ENCODE peak calls at places on chromosomes 1 and 21, in ten cellular contexts. One of them, this sample, is unnamed.

GRCh38 chr1:205492774-205493173 is 11.7 kb upstream of the CDK18 start:
- DNase-seq in MV-4-11: no peak
- DNase-seq in caudate nucleus: no peak
- DNase-seq in EH: no peak
- DNase-seq in right lobe of liver: no peak
- DNase-seq in activated gamma-delta T cell treated with Interleukin-2 at 50 U/mL for 16 hours: no peak
- DNase-seq in NCI-H2081: no peak
- DNase-seq in activated effector memory CD4-positive, alpha-beta T cell treated with anti-CD3 and anti-CD28 coated beads, Interleukin-2, amount 50 U/mL, for 16 hours: no peak
- DNase-seq in NCI-H2029: no peak
- DNase-seq in fibroblast of mammary gland: no peak
- DNase-seq in this sample: no peak

GRCh38 chr1:170267317-170267716 is 121.6 kb downstream of the NTMT2 start:
- DNase-seq in MV-4-11: peak
- DNase-seq in right lobe of liver: no peak
- DNase-seq in EH: no peak
- DNase-seq in caudate nucleus: no peak
- DNase-seq in NCI-H2081: no peak
- DNase-seq in activated effector memory CD4-positive, alpha-beta T cell treated with anti-CD3 and anti-CD28 coated beads, Interleukin-2, amount 50 U/mL, for 16 hours: no peak
- DNase-seq in activated gamma-delta T cell treated with Interleukin-2 at 50 U/mL for 16 hours: no peak
- DNase-seq in fibroblast of mammary gland: peak
- DNase-seq in NCI-H2029: no peak
- DNase-seq in this sample: peak

GRCh38 chr1:202576816-202577215 is 133.4 kb downstream of the SYT2 start:
- DNase-seq in NCI-H2081: no peak
- DNase-seq in NCI-H2029: no peak
- DNase-seq in activated gamma-delta T cell treated with Interleukin-2 at 50 U/mL for 16 hours: no peak
- DNase-seq in fibroblast of mammary gland: peak
- DNase-seq in MV-4-11: peak
- DNase-seq in caudate nucleus: no peak
- DNase-seq in right lobe of liver: no peak
- DNase-seq in activated effector memory CD4-positive, alpha-beta T cell treated with anti-CD3 and anti-CD28 coated beads, Interleukin-2, amount 50 U/mL, for 16 hours: no peak
- DNase-seq in EH: peak
- DNase-seq in this sample: peak

GRCh38 chr1:155979525-155980343 is 1.4 kb upstream of the ARHGEF2 start:
- DNase-seq in NCI-H2029: no peak
- DNase-seq in fibroblast of mammary gland: no peak
- DNase-seq in activated gamma-delta T cell treated with Interleukin-2 at 50 U/mL for 16 hours: no peak
- DNase-seq in activated effector memory CD4-positive, alpha-beta T cell treated with anti-CD3 and anti-CD28 coated beads, Interleukin-2, amount 50 U/mL, for 16 hours: no peak
- DNase-seq in EH: peak
- DNase-seq in right lobe of liver: no peak
- DNase-seq in NCI-H2081: no peak
- DNase-seq in caudate nucleus: no peak
- DNase-seq in MV-4-11: no peak
- DNase-seq in this sample: no peak

GRCh38 chr1:202786804-202787203 is 21.4 kb downstream of the KDM5B start:
- DNase-seq in activated effector memory CD4-positive, alpha-beta T cell treated with anti-CD3 and anti-CD28 coated beads, Interleukin-2, amount 50 U/mL, for 16 hours: no peak
- DNase-seq in activated gamma-delta T cell treated with Interleukin-2 at 50 U/mL for 16 hours: no peak
- DNase-seq in MV-4-11: no peak
- DNase-seq in fibroblast of mammary gland: no peak
- DNase-seq in EH: peak
- DNase-seq in caudate nucleus: no peak
- DNase-seq in NCI-H2029: no peak
- DNase-seq in right lobe of liver: no peak
- DNase-seq in NCI-H2081: no peak
- DNase-seq in this sample: no peak

GRCh38 chr1:77872645-77873044 is 15.8 kb upstream of the NEXN start:
- DNase-seq in fibroblast of mammary gland: no peak
- DNase-seq in activated gamma-delta T cell treated with Interleukin-2 at 50 U/mL for 16 hours: no peak
- DNase-seq in NCI-H2029: no peak
- DNase-seq in activated effector memory CD4-positive, alpha-beta T cell treated with anti-CD3 and anti-CD28 coated beads, Interleukin-2, amount 50 U/mL, for 16 hours: no peak
- DNase-seq in right lobe of liver: no peak
- DNase-seq in NCI-H2081: no peak
- DNase-seq in EH: no peak
- DNase-seq in MV-4-11: no peak
- DNase-seq in caudate nucleus: no peak
- DNase-seq in this sample: no peak

GRCh38 chr1:195574511-195574910 is 1033.7 kb downstream of the KCNT2 start:
- DNase-seq in fibroblast of mammary gland: no peak
- DNase-seq in NCI-H2029: no peak
- DNase-seq in activated gamma-delta T cell treated with Interleukin-2 at 50 U/mL for 16 hours: no peak
- DNase-seq in MV-4-11: no peak
- DNase-seq in right lobe of liver: no peak
- DNase-seq in NCI-H2081: no peak
- DNase-seq in caudate nucleus: no peak
- DNase-seq in EH: no peak
- DNase-seq in activated effector memory CD4-positive, alpha-beta T cell treated with anti-CD3 and anti-CD28 coated beads, Interleukin-2, amount 50 U/mL, for 16 hours: no peak
- DNase-seq in this sample: no peak

GRCh38 chr1:182069028-182069466 is 7.5 kb upstream of the ZNF648 start:
- DNase-seq in caudate nucleus: no peak
- DNase-seq in MV-4-11: peak
- DNase-seq in activated effector memory CD4-positive, alpha-beta T cell treated with anti-CD3 and anti-CD28 coated beads, Interleukin-2, amount 50 U/mL, for 16 hours: no peak
- DNase-seq in NCI-H2081: peak
- DNase-seq in fibroblast of mammary gland: peak
- DNase-seq in NCI-H2029: no peak
- DNase-seq in activated gamma-delta T cell treated with Interleukin-2 at 50 U/mL for 16 hours: no peak
- DNase-seq in right lobe of liver: peak
- DNase-seq in EH: peak
- DNase-seq in this sample: peak

GRCh38 chr1:181100015-181100905 is 11.8 kb downstream of the IER5 start:
- DNase-seq in MV-4-11: no peak
- DNase-seq in EH: peak
- DNase-seq in activated effector memory CD4-positive, alpha-beta T cell treated with anti-CD3 and anti-CD28 coated beads, Interleukin-2, amount 50 U/mL, for 16 hours: peak
- DNase-seq in NCI-H2029: no peak
- DNase-seq in activated gamma-delta T cell treated with Interleukin-2 at 50 U/mL for 16 hours: no peak
- DNase-seq in caudate nucleus: no peak
- DNase-seq in fibroblast of mammary gland: peak
- DNase-seq in NCI-H2081: no peak
- DNase-seq in right lobe of liver: no peak
- DNase-seq in this sample: no peak

GRCh38 chr1:38353956-38354355 is 307.4 kb upstream of the POU3F1 start:
- DNase-seq in right lobe of liver: no peak
- DNase-seq in caudate nucleus: no peak
- DNase-seq in MV-4-11: no peak
- DNase-seq in NCI-H2081: no peak
- DNase-seq in activated effector memory CD4-positive, alpha-beta T cell treated with anti-CD3 and anti-CD28 coated beads, Interleukin-2, amount 50 U/mL, for 16 hours: no peak
- DNase-seq in NCI-H2029: no peak
- DNase-seq in fibroblast of mammary gland: no peak
- DNase-seq in activated gamma-delta T cell treated with Interleukin-2 at 50 U/mL for 16 hours: no peak
- DNase-seq in EH: no peak
- DNase-seq in this sample: no peak

GRCh38 chr1:62435231-62436038 is 1.4 kb upstream of the USP1 start:
- DNase-seq in caudate nucleus: no peak
- DNase-seq in activated gamma-delta T cell treated with Interleukin-2 at 50 U/mL for 16 hours: no peak
- DNase-seq in MV-4-11: no peak
- DNase-seq in fibroblast of mammary gland: no peak
- DNase-seq in NCI-H2081: peak
- DNase-seq in right lobe of liver: no peak
- DNase-seq in EH: peak
- DNase-seq in NCI-H2029: no peak
- DNase-seq in activated effector memory CD4-positive, alpha-beta T cell treated with anti-CD3 and anti-CD28 coated beads, Interleukin-2, amount 50 U/mL, for 16 hours: no peak
- DNase-seq in this sample: no peak

GRCh38 chr1:5456090-5456789 is 536.0 kb downstream of the NPHP4 start:
- DNase-seq in MV-4-11: no peak
- DNase-seq in caudate nucleus: no peak
- DNase-seq in activated effector memory CD4-positive, alpha-beta T cell treated with anti-CD3 and anti-CD28 coated beads, Interleukin-2, amount 50 U/mL, for 16 hours: no peak
- DNase-seq in right lobe of liver: no peak
- DNase-seq in fibroblast of mammary gland: no peak
- DNase-seq in NCI-H2029: peak
- DNase-seq in activated gamma-delta T cell treated with Interleukin-2 at 50 U/mL for 16 hours: no peak
- DNase-seq in NCI-H2081: no peak
- DNase-seq in EH: no peak
- DNase-seq in this sample: no peak

GRCh38 chr1:7521803-7522202 is 249.3 kb upstream of the VAMP3 start:
- DNase-seq in activated effector memory CD4-positive, alpha-beta T cell treated with anti-CD3 and anti-CD28 coated beads, Interleukin-2, amount 50 U/mL, for 16 hours: peak
- DNase-seq in activated gamma-delta T cell treated with Interleukin-2 at 50 U/mL for 16 hours: no peak
- DNase-seq in MV-4-11: no peak
- DNase-seq in NCI-H2029: no peak
- DNase-seq in fibroblast of mammary gland: no peak
- DNase-seq in NCI-H2081: no peak
- DNase-seq in EH: no peak
- DNase-seq in caudate nucleus: no peak
- DNase-seq in right lobe of liver: no peak
- DNase-seq in this sample: no peak

GRCh38 chr1:168087696-168088095 is 49.0 kb downstream of the GPR161 start:
- DNase-seq in right lobe of liver: no peak
- DNase-seq in EH: no peak
- DNase-seq in activated effector memory CD4-positive, alpha-beta T cell treated with anti-CD3 and anti-CD28 coated beads, Interleukin-2, amount 50 U/mL, for 16 hours: no peak
- DNase-seq in caudate nucleus: no peak
- DNase-seq in activated gamma-delta T cell treated with Interleukin-2 at 50 U/mL for 16 hours: no peak
- DNase-seq in fibroblast of mammary gland: no peak
- DNase-seq in NCI-H2029: no peak
- DNase-seq in MV-4-11: no peak
- DNase-seq in NCI-H2081: no peak
- DNase-seq in this sample: no peak

GRCh38 chr1:67077593-67077992 is 23.6 kb upstream of the SLC35D1 start:
- DNase-seq in right lobe of liver: no peak
- DNase-seq in NCI-H2081: no peak
- DNase-seq in caudate nucleus: no peak
- DNase-seq in EH: no peak
- DNase-seq in MV-4-11: no peak
- DNase-seq in fibroblast of mammary gland: no peak
- DNase-seq in activated gamma-delta T cell treated with Interleukin-2 at 50 U/mL for 16 hours: no peak
- DNase-seq in NCI-H2029: no peak
- DNase-seq in activated effector memory CD4-positive, alpha-beta T cell treated with anti-CD3 and anti-CD28 coated beads, Interleukin-2, amount 50 U/mL, for 16 hours: no peak
- DNase-seq in this sample: no peak

GRCh38 chr1:46718340-46718726 is 581 bp downstream of the EFCAB14 start:
- DNase-seq in right lobe of liver: no peak
- DNase-seq in EH: peak
- DNase-seq in MV-4-11: peak
- DNase-seq in fibroblast of mammary gland: no peak
- DNase-seq in activated gamma-delta T cell treated with Interleukin-2 at 50 U/mL for 16 hours: no peak
- DNase-seq in NCI-H2029: no peak
- DNase-seq in NCI-H2081: no peak
- DNase-seq in activated effector memory CD4-positive, alpha-beta T cell treated with anti-CD3 and anti-CD28 coated beads, Interleukin-2, amount 50 U/mL, for 16 hours: no peak
- DNase-seq in caudate nucleus: no peak
- DNase-seq in this sample: peak

GRCh38 chr1:100494393-100495084 is 43.4 kb upstream of the GPR88 start:
- DNase-seq in activated gamma-delta T cell treated with Interleukin-2 at 50 U/mL for 16 hours: no peak
- DNase-seq in EH: peak
- DNase-seq in NCI-H2081: no peak
- DNase-seq in fibroblast of mammary gland: peak
- DNase-seq in caudate nucleus: no peak
- DNase-seq in right lobe of liver: no peak
- DNase-seq in NCI-H2029: no peak
- DNase-seq in MV-4-11: no peak
- DNase-seq in activated effector memory CD4-positive, alpha-beta T cell treated with anti-CD3 and anti-CD28 coated beads, Interleukin-2, amount 50 U/mL, for 16 hours: no peak
- DNase-seq in this sample: peak

GRCh38 chr1:24481098-24481497 is 21.5 kb upstream of the RCAN3 start:
- DNase-seq in caudate nucleus: no peak
- DNase-seq in right lobe of liver: no peak
- DNase-seq in MV-4-11: peak
- DNase-seq in fibroblast of mammary gland: no peak
- DNase-seq in activated gamma-delta T cell treated with Interleukin-2 at 50 U/mL for 16 hours: peak
- DNase-seq in activated effector memory CD4-positive, alpha-beta T cell treated with anti-CD3 and anti-CD28 coated beads, Interleukin-2, amount 50 U/mL, for 16 hours: peak
- DNase-seq in NCI-H2029: no peak
- DNase-seq in EH: peak
- DNase-seq in NCI-H2081: no peak
- DNase-seq in this sample: no peak

GRCh38 chr21:34519013-34519412 is 7.0 kb upstream of the KCNE1 start:
- DNase-seq in activated gamma-delta T cell treated with Interleukin-2 at 50 U/mL for 16 hours: no peak
- DNase-seq in EH: no peak
- DNase-seq in activated effector memory CD4-positive, alpha-beta T cell treated with anti-CD3 and anti-CD28 coated beads, Interleukin-2, amount 50 U/mL, for 16 hours: no peak
- DNase-seq in fibroblast of mammary gland: no peak
- DNase-seq in right lobe of liver: no peak
- DNase-seq in NCI-H2029: no peak
- DNase-seq in caudate nucleus: no peak
- DNase-seq in MV-4-11: no peak
- DNase-seq in NCI-H2081: no peak
- DNase-seq in this sample: no peak

GRCh38 chr1:181075727-181076350 is 12.7 kb upstream of the IER5 start:
- DNase-seq in right lobe of liver: no peak
- DNase-seq in fibroblast of mammary gland: no peak
- DNase-seq in MV-4-11: no peak
- DNase-seq in NCI-H2029: no peak
- DNase-seq in caudate nucleus: no peak
- DNase-seq in activated effector memory CD4-positive, alpha-beta T cell treated with anti-CD3 and anti-CD28 coated beads, Interleukin-2, amount 50 U/mL, for 16 hours: no peak
- DNase-seq in activated gamma-delta T cell treated with Interleukin-2 at 50 U/mL for 16 hours: no peak
- DNase-seq in NCI-H2081: no peak
- DNase-seq in EH: no peak
- DNase-seq in this sample: no peak

GRCh38 chr1:234768569-234769283 is 158.7 kb upstream of the IRF2BP2 start:
- DNase-seq in MV-4-11: no peak
- DNase-seq in fibroblast of mammary gland: no peak
- DNase-seq in EH: no peak
- DNase-seq in right lobe of liver: peak
- DNase-seq in activated effector memory CD4-positive, alpha-beta T cell treated with anti-CD3 and anti-CD28 coated beads, Interleukin-2, amount 50 U/mL, for 16 hours: peak
- DNase-seq in NCI-H2081: no peak
- DNase-seq in activated gamma-delta T cell treated with Interleukin-2 at 50 U/mL for 16 hours: peak
- DNase-seq in NCI-H2029: no peak
- DNase-seq in caudate nucleus: no peak
- DNase-seq in this sample: no peak

GRCh38 chr1:15016526-15016925 is 137.0 kb upstream of the TMEM51 start:
- DNase-seq in fibroblast of mammary gland: no peak
- DNase-seq in NCI-H2081: no peak
- DNase-seq in activated gamma-delta T cell treated with Interleukin-2 at 50 U/mL for 16 hours: no peak
- DNase-seq in right lobe of liver: no peak
- DNase-seq in NCI-H2029: no peak
- DNase-seq in EH: no peak
- DNase-seq in MV-4-11: peak
- DNase-seq in caudate nucleus: no peak
- DNase-seq in activated effector memory CD4-positive, alpha-beta T cell treated with anti-CD3 and anti-CD28 coated beads, Interleukin-2, amount 50 U/mL, for 16 hours: no peak
- DNase-seq in this sample: no peak

GRCh38 chr21:36560933-36561575 is 81.1 kb upstream of the CLDN14 start:
- DNase-seq in activated effector memory CD4-positive, alpha-beta T cell treated with anti-CD3 and anti-CD28 coated beads, Interleukin-2, amount 50 U/mL, for 16 hours: no peak
- DNase-seq in NCI-H2081: no peak
- DNase-seq in MV-4-11: no peak
- DNase-seq in fibroblast of mammary gland: no peak
- DNase-seq in right lobe of liver: no peak
- DNase-seq in NCI-H2029: no peak
- DNase-seq in activated gamma-delta T cell treated with Interleukin-2 at 50 U/mL for 16 hours: no peak
- DNase-seq in EH: no peak
- DNase-seq in caudate nucleus: no peak
- DNase-seq in this sample: no peak

GRCh38 chr1:46446646-46447498 is 42.8 kb upstream of the DMBX1 start:
- DNase-seq in caudate nucleus: peak
- DNase-seq in EH: peak
- DNase-seq in right lobe of liver: peak
- DNase-seq in NCI-H2029: peak
- DNase-seq in fibroblast of mammary gland: peak
- DNase-seq in activated gamma-delta T cell treated with Interleukin-2 at 50 U/mL for 16 hours: peak
- DNase-seq in activated effector memory CD4-positive, alpha-beta T cell treated with anti-CD3 and anti-CD28 coated beads, Interleukin-2, amount 50 U/mL, for 16 hours: peak
- DNase-seq in NCI-H2081: peak
- DNase-seq in MV-4-11: peak
- DNase-seq in this sample: peak

GRCh38 chr1:23742670-23743286 is 493 bp upstream of the ELOA start:
- DNase-seq in activated gamma-delta T cell treated with Interleukin-2 at 50 U/mL for 16 hours: peak
- DNase-seq in MV-4-11: peak
- DNase-seq in NCI-H2029: no peak
- DNase-seq in fibroblast of mammary gland: no peak
- DNase-seq in caudate nucleus: no peak
- DNase-seq in NCI-H2081: peak
- DNase-seq in right lobe of liver: no peak
- DNase-seq in EH: peak
- DNase-seq in activated effector memory CD4-positive, alpha-beta T cell treated with anti-CD3 and anti-CD28 coated beads, Interleukin-2, amount 50 U/mL, for 16 hours: peak
- DNase-seq in this sample: no peak

GRCh38 chr1:64470670-64471217 is 815 bp downstream of the CACHD1 start:
- DNase-seq in activated gamma-delta T cell treated with Interleukin-2 at 50 U/mL for 16 hours: no peak
- DNase-seq in fibroblast of mammary gland: peak
- DNase-seq in NCI-H2081: peak
- DNase-seq in right lobe of liver: no peak
- DNase-seq in MV-4-11: no peak
- DNase-seq in NCI-H2029: peak
- DNase-seq in EH: peak
- DNase-seq in activated effector memory CD4-positive, alpha-beta T cell treated with anti-CD3 and anti-CD28 coated beads, Interleukin-2, amount 50 U/mL, for 16 hours: peak
- DNase-seq in caudate nucleus: no peak
- DNase-seq in this sample: peak

GRCh38 chr1:18630511-18631495 is at the start of gene PAX7:
- DNase-seq in fibroblast of mammary gland: no peak
- DNase-seq in right lobe of liver: no peak
- DNase-seq in EH: no peak
- DNase-seq in caudate nucleus: no peak
- DNase-seq in MV-4-11: no peak
- DNase-seq in activated effector memory CD4-positive, alpha-beta T cell treated with anti-CD3 and anti-CD28 coated beads, Interleukin-2, amount 50 U/mL, for 16 hours: no peak
- DNase-seq in NCI-H2029: no peak
- DNase-seq in NCI-H2081: no peak
- DNase-seq in activated gamma-delta T cell treated with Interleukin-2 at 50 U/mL for 16 hours: no peak
- DNase-seq in this sample: no peak

This sample was measured in choroid plexus epithelial cell.